ENCODE peak calls at places on chromosomes 12 and 14, in five cellular contexts. One of them, this sample, is unnamed.
A peak's percentile ranks its signal among the peaks of the same experiment; 100 is the strongest.

GRCh38 chr12:132376464-132376830 is 47.1 kb upstream of the GALNT9 start:
- DNase-seq in neuronal stem cell: no peak
- DNase-seq in H1: no peak
- DNase-seq in IMR-90: no peak
- DNase-seq in mesenchymal stem cell: no peak
- DNase-seq in this sample: no peak

GRCh38 chr12:42237853-42238239 is 202 bp downstream of the YAF2 start:
- DNase-seq in neuronal stem cell: no peak
- DNase-seq in H1: no peak
- DNase-seq in IMR-90: no peak
- DNase-seq in mesenchymal stem cell: no peak
- DNase-seq in this sample: no peak

GRCh38 chr12:113130457-113131135 is 5.0 kb downstream of the RASAL1 start:
- DNase-seq in neuronal stem cell: no peak
- DNase-seq in H1: peak; percentile 78
- DNase-seq in IMR-90: no peak
- DNase-seq in mesenchymal stem cell: no peak
- DNase-seq in this sample: peak; percentile 81

GRCh38 chr14:72618424-72618823 is 275.5 kb downstream of the DPF3 start:
- DNase-seq in neuronal stem cell: no peak
- DNase-seq in H1: peak; percentile 33
- DNase-seq in IMR-90: no peak
- DNase-seq in mesenchymal stem cell: no peak
- DNase-seq in this sample: no peak

GRCh38 chr12:11693068-11693467 is 43.6 kb downstream of the ETV6 start:
- DNase-seq in neuronal stem cell: no peak
- DNase-seq in H1: no peak
- DNase-seq in IMR-90: no peak
- DNase-seq in mesenchymal stem cell: no peak
- DNase-seq in this sample: no peak

GRCh38 chr14:101250336-101250947 is 310.9 kb upstream of the DIO3 start:
- DNase-seq in neuronal stem cell: no peak
- DNase-seq in H1: peak; percentile 26
- DNase-seq in IMR-90: no peak
- DNase-seq in mesenchymal stem cell: no peak
- DNase-seq in this sample: no peak

GRCh38 chr12:50505386-50505827 is 622 bp downstream of the DIP2B start:
- DNase-seq in neuronal stem cell: peak; percentile 38
- DNase-seq in H1: no peak
- DNase-seq in IMR-90: no peak
- DNase-seq in mesenchymal stem cell: no peak
- DNase-seq in this sample: peak; percentile 57

GRCh38 chr12:105659355-105660075 is 329.0 kb downstream of the C12orf75 start:
- DNase-seq in neuronal stem cell: no peak
- DNase-seq in H1: no peak
- DNase-seq in IMR-90: no peak
- DNase-seq in mesenchymal stem cell: no peak
- DNase-seq in this sample: no peak

GRCh38 chr14:86521032-86521730 is 991.2 kb downstream of the FLRT2 start:
- DNase-seq in neuronal stem cell: no peak
- DNase-seq in H1: no peak
- DNase-seq in IMR-90: no peak
- DNase-seq in mesenchymal stem cell: no peak
- DNase-seq in this sample: no peak

GRCh38 chr14:23006544-23007419 is 3.2 kb downstream of the C14orf93 start:
- DNase-seq in neuronal stem cell: peak; percentile 95
- DNase-seq in H1: peak; percentile 92
- DNase-seq in IMR-90: peak; percentile 97
- DNase-seq in mesenchymal stem cell: peak; percentile 98
- DNase-seq in this sample: peak; percentile 99
- H3K18ac ChIP-seq in neuronal stem cell: peak overlapping the region; percentile 98
- H3K18ac ChIP-seq in H1: peak overlapping the region; percentile 99
- H3K18ac ChIP-seq in IMR-90: peak overlapping the region; percentile 92
- H3K18ac ChIP-seq in mesenchymal stem cell: peak overlapping the region; percentile 82
- H3K18ac ChIP-seq in this sample: peak overlapping the region; percentile 91

DNA sequence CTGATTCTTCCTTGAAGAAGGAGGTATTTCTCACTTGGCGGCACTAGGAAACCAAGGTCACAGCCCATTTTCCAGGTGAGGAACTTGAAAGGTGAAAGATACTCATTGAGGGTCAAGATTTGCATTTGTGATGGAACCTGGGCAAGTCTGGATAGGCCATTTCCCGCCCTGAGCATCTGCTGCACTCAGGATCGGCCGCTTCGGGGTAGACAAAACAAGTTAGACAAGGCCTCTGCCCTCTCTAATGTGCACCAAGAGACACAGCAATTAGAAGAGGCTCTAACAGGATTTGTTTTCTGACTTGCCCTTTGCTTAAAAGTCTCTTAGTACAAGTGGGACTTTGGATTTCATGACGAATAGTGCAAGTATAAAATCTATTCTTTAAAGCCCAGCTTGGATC is 167.2 kb downstream of the KTN1 start:
- DNase-seq in neuronal stem cell: no peak
- DNase-seq in H1: no peak
- DNase-seq in IMR-90: no peak
- DNase-seq in mesenchymal stem cell: no peak
- DNase-seq in this sample: no peak
- H3K18ac ChIP-seq in neuronal stem cell: no peak overlapping the region
- H3K18ac ChIP-seq in H1: no peak overlapping the region
- H3K18ac ChIP-seq in IMR-90: no peak overlapping the region
- H3K18ac ChIP-seq in mesenchymal stem cell: no peak overlapping the region
- H3K18ac ChIP-seq in this sample: no peak overlapping the region

GRCh38 chr12:110234197-110235154 is 46.6 kb upstream of the ATP2A2 start:
- DNase-seq in neuronal stem cell: no peak
- DNase-seq in H1: no peak
- DNase-seq in IMR-90: no peak
- DNase-seq in mesenchymal stem cell: peak; percentile 55
- DNase-seq in this sample: no peak
- H3K18ac ChIP-seq in neuronal stem cell: no peak overlapping the region
- H3K18ac ChIP-seq in H1: no peak overlapping the region
- H3K18ac ChIP-seq in IMR-90: no peak overlapping the region
- H3K18ac ChIP-seq in mesenchymal stem cell: no peak overlapping the region
- H3K18ac ChIP-seq in this sample: no peak overlapping the region

GRCh38 chr12:52233462-52234141 is 559 bp downstream of the KRT7 start:
- DNase-seq in neuronal stem cell: no peak
- DNase-seq in H1: peak; percentile 70
- DNase-seq in IMR-90: no peak
- DNase-seq in mesenchymal stem cell: no peak
- DNase-seq in this sample: peak; percentile 32
- H3K18ac ChIP-seq in neuronal stem cell: peak overlapping the region; percentile 86
- H3K18ac ChIP-seq in H1: peak overlapping the region; percentile 89
- H3K18ac ChIP-seq in IMR-90: no peak overlapping the region
- H3K18ac ChIP-seq in mesenchymal stem cell: no peak overlapping the region
- H3K18ac ChIP-seq in this sample: no peak overlapping the region

DNA sequence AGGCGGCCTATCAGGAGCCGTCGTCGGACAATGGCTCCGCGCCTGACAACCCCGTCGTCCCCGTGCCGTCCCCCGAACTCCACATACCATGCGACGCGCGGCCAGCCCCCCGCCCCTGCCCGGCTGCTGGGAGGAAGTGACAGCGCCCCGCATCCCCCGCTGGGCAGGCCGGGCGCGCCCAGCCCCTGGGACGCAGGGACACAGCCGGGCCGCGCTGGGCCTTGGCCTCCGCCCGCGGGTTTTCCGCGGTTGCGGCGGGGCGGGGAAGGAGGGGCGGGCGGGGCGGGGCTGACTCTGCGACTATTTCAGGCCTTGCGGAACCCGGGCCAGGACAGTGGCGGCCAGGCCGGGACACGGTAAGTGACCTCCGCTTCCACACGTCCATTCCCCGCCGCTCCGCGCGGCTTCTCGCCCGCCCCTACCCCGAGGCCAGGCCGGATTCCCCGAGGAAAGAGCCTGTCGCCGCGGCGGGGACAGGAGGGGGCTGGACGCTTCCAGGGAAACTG is at the start of gene TNFAIP2:
- DNase-seq in neuronal stem cell: no peak
- DNase-seq in H1: peak; percentile 83
- DNase-seq in IMR-90: no peak
- DNase-seq in mesenchymal stem cell: peak; percentile 63
- DNase-seq in this sample: peak; percentile 77
- H3K18ac ChIP-seq in neuronal stem cell: peak within 1 kb of the TSS; percentile 94
- H3K18ac ChIP-seq in H1: peak within 1 kb of the TSS; percentile 83
- H3K18ac ChIP-seq in IMR-90: no peak within 1 kb of the TSS
- H3K18ac ChIP-seq in mesenchymal stem cell: peak within 1 kb of the TSS; percentile 96
- H3K18ac ChIP-seq in this sample: peak within 1 kb of the TSS; percentile 91

GRCh38 chr12:52121848-52122838 is 42.6 kb downstream of the SMIM41 start:
- DNase-seq in neuronal stem cell: peak; percentile 59
- DNase-seq in H1: peak; percentile 90
- DNase-seq in IMR-90: peak; percentile 58
- DNase-seq in mesenchymal stem cell: peak; percentile 68
- DNase-seq in this sample: peak; percentile 76
- H3K18ac ChIP-seq in neuronal stem cell: peak overlapping the region; percentile 61
- H3K18ac ChIP-seq in H1: peak overlapping the region; percentile 91
- H3K18ac ChIP-seq in IMR-90: no peak overlapping the region
- H3K18ac ChIP-seq in mesenchymal stem cell: no peak overlapping the region
- H3K18ac ChIP-seq in this sample: no peak overlapping the region

DNA sequence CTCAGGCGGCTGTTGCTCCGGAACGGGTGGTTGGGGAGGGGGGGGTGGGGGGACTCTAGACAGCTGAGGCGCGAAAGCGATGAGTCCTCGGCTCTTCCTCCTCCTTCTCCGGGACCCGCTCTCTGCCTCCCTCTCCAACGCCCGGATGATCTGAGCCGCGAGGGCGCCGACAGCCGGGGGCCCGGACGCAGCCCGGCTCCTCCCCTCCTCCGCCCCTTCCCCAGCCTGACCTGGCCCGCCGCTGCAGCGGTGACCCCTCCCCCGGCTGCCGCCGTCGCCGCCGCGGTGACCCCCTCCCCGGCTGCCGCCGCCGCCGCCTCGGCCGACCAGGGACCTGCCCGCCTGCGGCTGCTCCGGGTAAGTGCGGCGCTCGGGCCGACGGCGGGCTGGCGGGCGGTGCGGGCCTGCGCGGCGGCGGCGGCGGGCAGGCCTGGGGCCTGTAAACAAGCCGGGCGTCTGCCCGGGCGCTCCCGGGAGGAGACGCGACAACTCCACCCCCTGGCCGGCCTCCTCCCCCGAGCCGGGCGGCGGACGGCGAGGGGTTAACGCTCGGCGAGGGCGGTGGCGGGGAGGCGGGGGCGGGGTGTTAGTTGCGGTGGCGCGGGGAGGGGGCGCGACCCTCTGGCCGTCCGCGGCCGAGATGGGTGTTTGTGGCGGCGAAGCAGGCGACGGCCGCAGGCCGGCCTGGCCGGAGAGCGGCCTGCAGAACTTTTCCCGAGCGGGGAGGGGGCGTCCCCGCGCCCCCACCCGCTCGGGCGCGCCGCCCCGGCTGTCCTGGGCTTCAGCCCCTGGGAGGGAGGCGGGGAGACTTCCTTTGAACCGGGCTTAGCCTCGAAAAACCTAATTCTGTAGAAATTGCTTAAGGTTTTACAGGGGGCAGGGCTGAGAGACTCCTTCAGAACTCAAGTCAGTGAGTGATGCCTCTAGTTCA is 565 bp downstream of the PPM1A start:
- DNase-seq in neuronal stem cell: peak; percentile 81
- DNase-seq in H1: peak; percentile 81
- DNase-seq in IMR-90: peak; percentile 54
- DNase-seq in mesenchymal stem cell: peak; percentile 77
- DNase-seq in this sample: peak; percentile 89
- H3K18ac ChIP-seq in neuronal stem cell: peak overlapping the region; percentile 99
- H3K18ac ChIP-seq in H1: peak overlapping the region; percentile 65
- H3K18ac ChIP-seq in IMR-90: no peak overlapping the region
- H3K18ac ChIP-seq in mesenchymal stem cell: peak overlapping the region; percentile 98
- H3K18ac ChIP-seq in this sample: peak overlapping the region; percentile 100

GRCh38 chr12:46831335-46832083 is 5.7 kb upstream of the SLC38A4 start:
- DNase-seq in neuronal stem cell: peak; percentile 24
- DNase-seq in H1: peak; percentile 73
- DNase-seq in IMR-90: no peak
- DNase-seq in mesenchymal stem cell: peak; percentile 27
- DNase-seq in this sample: peak; percentile 33
- H3K18ac ChIP-seq in neuronal stem cell: peak overlapping the region; percentile 85
- H3K18ac ChIP-seq in H1: peak overlapping the region; percentile 6
- H3K18ac ChIP-seq in IMR-90: no peak overlapping the region
- H3K18ac ChIP-seq in mesenchymal stem cell: peak overlapping the region; percentile 21
- H3K18ac ChIP-seq in this sample: no peak overlapping the region

This sample was measured in mesendoderm.